ENCODE peak calls at places on chromosomes 16 and 17, in ten cellular contexts. M, B, O, P, E, Q, I, L, Z and U are unnamed samples.

GRCh38 chr17:76997981-76998531 is 129.9 kb downstream of the MGAT5B start:
- DNase-seq in M (no peak), B (no peak), O (no peak), P (no peak), E (no peak), Q (no peak), I (peak; percentile 39), L (no peak), Z (peak; percentile 2), U (no peak)

GRCh38 chr17:38451030-38451839 is 23.0 kb downstream of the ARHGAP23 start:
- DNase-seq in M (peak; percentile 90), B (no peak), O (no peak), P (no peak), E (no peak), Q (no peak), I (peak; percentile 89), L (no peak), Z (peak; percentile 89), U (peak; percentile 83)

GRCh38 chr17:50909765-50910661 is 43.9 kb upstream of the TOB1 start:
- DNase-seq in M (no peak), B (no peak), O (no peak), P (no peak), E (no peak), Q (no peak), I (no peak), L (no peak), Z (no peak), U (peak; percentile 76)

GRCh38 chr16:50607970-50608557 is 59.9 kb downstream of the NKD1 start:
- DNase-seq in M (no peak), B (no peak), O (no peak), P (no peak), E (no peak), Q (no peak), I (no peak), L (no peak), Z (no peak), U (no peak)

GRCh38 chr16:53944026-53944425 is 240.1 kb downstream of the FTO start:
- DNase-seq in M (no peak), B (no peak), O (no peak), P (no peak), E (no peak), Q (no peak), I (peak; percentile 9), L (no peak), Z (peak; percentile 9), U (no peak)

GRCh38 chr16:84139628-84140258 is 5.2 kb downstream of the HSDL1 start:
- DNase-seq in M (no peak), B (no peak), O (no peak), P (no peak), E (no peak), Q (no peak), I (no peak), L (no peak), Z (no peak), U (no peak)

GRCh38 chr17:6712058-6712853 is 913 bp downstream of the SLC13A5 start:
- DNase-seq in M (peak; percentile 14), B (no peak), O (peak; percentile 85), P (no peak), E (peak; percentile 87), Q (no peak), I (peak; percentile 55), L (no peak), Z (no peak), U (no peak)

GRCh38 chr16:78129349-78129748 is 29.9 kb downstream of the WWOX start:
- DNase-seq in M (no peak), B (no peak), O (no peak), P (no peak), E (no peak), Q (no peak), I (no peak), L (no peak), Z (no peak), U (peak; percentile 30)

GRCh38 chr17:32971171-32971570 is 20.5 kb upstream of the SPACA3 start:
- DNase-seq in M (peak; percentile 20), B (peak; percentile 42), O (no peak), P (no peak), E (no peak), Q (no peak), I (peak; percentile 79), L (no peak), Z (peak; percentile 34), U (no peak)

GRCh38 chr16:11253009-11253994 is 2.7 kb downstream of the SOCS1 start:
- DNase-seq in M (no peak), B (no peak), O (no peak), P (no peak), E (no peak), Q (no peak), I (peak; percentile 68), L (no peak), Z (peak; percentile 47), U (no peak)

GRCh38 chr17:35612924-35613521 is 25.9 kb downstream of the AP2B1 start:
- DNase-seq in M (peak; percentile 78), B (peak; percentile 44), O (no peak), P (peak; percentile 50), E (peak; percentile 46), Q (peak; percentile 70), I (peak; percentile 33), L (peak; percentile 15), Z (peak; percentile 51), U (peak; percentile 10)

DNA sequence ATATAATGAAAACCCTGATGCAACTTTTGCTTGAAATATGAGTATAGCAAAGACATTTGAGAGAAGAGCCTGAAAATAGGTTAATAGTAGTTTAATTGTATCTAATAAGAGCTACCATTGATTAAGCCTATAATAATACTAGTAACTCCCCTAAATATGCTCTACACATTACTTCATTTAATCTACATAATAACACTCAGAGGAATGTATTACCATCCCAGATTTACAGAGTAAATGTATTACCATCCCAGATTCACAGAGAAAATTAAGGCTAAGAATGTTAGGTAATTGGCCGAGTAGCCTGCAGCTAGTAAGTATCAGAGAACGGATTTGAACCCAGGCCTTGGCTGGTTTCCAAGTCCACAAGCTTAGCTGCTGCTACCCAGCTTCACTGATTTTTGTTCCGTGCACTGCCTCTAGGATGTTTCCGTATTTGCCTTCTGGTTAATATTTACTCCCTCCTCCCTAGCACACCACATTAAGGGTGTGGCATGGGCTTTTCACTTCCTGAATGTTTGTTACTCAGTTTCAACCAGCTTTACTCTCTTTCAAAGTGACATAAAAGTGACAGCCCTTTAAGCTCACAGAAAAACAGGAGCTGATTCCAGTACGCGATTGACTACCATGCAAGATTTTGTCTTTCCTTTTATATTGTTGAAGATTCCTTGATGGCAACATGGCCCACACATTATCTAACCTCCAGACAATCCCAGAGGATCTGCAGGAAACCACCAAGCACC is 26.6 kb upstream of the TOX3 start:
- DNase-seq in M (no peak), B (peak; percentile 57), O (no peak), P (no peak), E (no peak), Q (no peak), I (no peak), L (no peak), Z (no peak), U (no peak)
- TF ChIP-seq CTCF in M (no peak), B (no peak), O (no peak), P (no peak), E (no peak), Q (no peak), I (no peak), L (no peak), Z (no peak), U (no peak)

GRCh38 chr17:34579017-34579946 is at the start of gene TMEM132E:
- DNase-seq in M (no peak), B (peak; percentile 37), O (no peak), P (peak; percentile 30), E (peak; percentile 69), Q (peak; percentile 20), I (peak; percentile 34), L (no peak), Z (peak; percentile 4), U (no peak)

GRCh38 chr17:34582185-34582900 is 3.0 kb downstream of the TMEM132E start:
- DNase-seq in M (no peak), B (no peak), O (no peak), P (no peak), E (no peak), Q (no peak), I (no peak), L (no peak), Z (no peak), U (no peak)

GRCh38 chr17:34579979-34580684 is 750 bp downstream of the TMEM132E start:
- DNase-seq in M (no peak), B (no peak), O (no peak), P (no peak), E (peak; percentile 41), Q (no peak), I (no peak), L (no peak), Z (peak; percentile 7), U (no peak)

GRCh38 chr17:34581446-34582184 is 2.2 kb downstream of the TMEM132E start:
- DNase-seq in M (no peak), B (no peak), O (no peak), P (no peak), E (peak; percentile 39), Q (no peak), I (no peak), L (no peak), Z (no peak), U (no peak)

DNA sequence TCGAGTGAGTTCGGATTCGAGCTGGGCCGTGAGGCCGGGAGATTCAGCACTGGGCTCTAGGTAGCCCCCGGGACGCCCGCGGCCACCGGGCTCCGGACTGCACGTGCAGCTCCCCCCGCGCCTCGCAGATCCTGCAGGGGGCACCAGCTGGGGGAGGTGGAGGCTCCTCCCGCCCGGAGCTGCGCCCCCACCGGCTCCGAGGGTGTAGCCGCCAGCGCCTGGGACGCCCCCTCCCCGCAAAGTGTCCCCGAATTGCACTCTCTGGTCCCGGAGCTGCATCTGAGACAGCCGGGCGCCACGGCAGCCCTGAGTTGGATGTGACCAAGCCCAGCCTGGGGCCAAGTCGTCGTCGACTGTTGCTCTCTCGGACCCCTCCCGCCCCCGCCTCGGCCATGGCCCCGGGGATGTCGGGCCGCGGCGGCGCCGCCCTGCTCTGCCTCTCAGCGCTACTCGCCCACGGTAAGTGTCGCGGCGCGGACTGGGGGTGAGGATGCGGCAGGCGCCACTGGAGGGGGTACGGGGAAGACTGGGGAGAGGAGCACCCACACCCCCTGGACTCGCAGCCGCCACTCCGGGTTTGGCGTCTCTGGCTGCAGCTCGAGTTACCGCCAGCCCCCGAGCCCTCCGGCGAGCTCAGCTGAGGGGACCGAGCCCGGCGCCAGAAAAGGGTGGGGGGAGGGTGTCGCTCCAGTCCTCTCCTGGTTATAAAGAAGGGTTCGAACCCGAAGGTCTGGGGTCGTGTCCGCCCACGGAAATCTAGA is 1.5 kb downstream of the TMEM132E start:
- DNase-seq in M (no peak), B (no peak), O (no peak), P (no peak), E (no peak), Q (no peak), I (no peak), L (no peak), Z (no peak), U (no peak)
- H3K4me3 ChIP-seq in M (no peak overlapping the region), B (peak overlapping the region; percentile 41), O (no peak overlapping the region), P (peak overlapping the region; percentile 70), E (peak overlapping the region; percentile 23), Q (peak overlapping the region; percentile 57), I (no peak overlapping the region), L (no peak overlapping the region), Z (no peak overlapping the region), U (no peak overlapping the region)

GRCh38 chr17:64773836-64774761 is 112.0 kb upstream of the SMURF2 start:
- DNase-seq in M (peak; percentile 68), B (peak; percentile 85), O (peak; percentile 87), P (no peak), E (no peak), Q (no peak), I (peak; percentile 64), L (peak; percentile 40), Z (peak; percentile 50), U (no peak)
- TF ChIP-seq CTCF in M (peak; percentile 59), B (no peak), O (no peak), P (no peak), E (no peak), Q (no peak), I (peak; percentile 13), L (peak; percentile 83), Z (peak; percentile 51), U (peak; percentile 51)

GRCh38 chr17:65155622-65156021 is 18.5 kb downstream of the RGS9 start:
- DNase-seq in M (no peak), B (no peak), O (no peak), P (no peak), E (no peak), Q (no peak), I (no peak), L (no peak), Z (no peak), U (no peak)
- H3K4me3 ChIP-seq in M (no peak overlapping the region), B (no peak overlapping the region), O (no peak overlapping the region), P (no peak overlapping the region), E (no peak overlapping the region), Q (no peak overlapping the region), I (no peak overlapping the region), L (no peak overlapping the region), Z (no peak overlapping the region), U (no peak overlapping the region)